ENCODE peak calls at places on chromosome 20, in seven cellular contexts. T is cardiac fibroblast, K is cardiac muscle cell, I is A172, G is astrocyte of the hippocampus, B is NCI-H146, H is IMR-90. X is an unnamed sample.

GRCh38 chr20:13200767-13201500 is 20.1 kb upstream of the ISM1 start:
- DNase-seq in T (no peak), K (no peak), I (no peak), G (no peak), B (peak; percentile 93), H (no peak), X (no peak)

GRCh38 chr20:62827323-62828050 is 10.6 kb downstream of the COL9A3 start:
- DNase-seq in T (no peak), K (no peak), I (no peak), G (no peak), B (peak; percentile 20), H (no peak), X (no peak)

GRCh38 chr20:407097-407952 is 774 bp upstream of the RBCK1 start:
- DNase-seq in T (peak; percentile 81), K (peak; percentile 84), I (peak; percentile 62), G (peak; percentile 87), B (peak; percentile 89), H (peak; percentile 59), X (peak; percentile 83)

GRCh38 chr20:50194831-50195523 is 4.3 kb downstream of the CEBPB start:
- DNase-seq in T (peak; percentile 34), K (peak; percentile 54), I (no peak), G (no peak), B (no peak), H (no peak), X (no peak)

GRCh38 chr20:50056951-50057403 is 56.0 kb downstream of the UBE2V1 start:
- DNase-seq in T (no peak), K (no peak), I (no peak), G (no peak), B (no peak), H (no peak), X (no peak)

GRCh38 chr20:51487525-51488279 is 54.8 kb downstream of the NFATC2 start:
- DNase-seq in T (peak; percentile 89), K (peak; percentile 76), I (peak; percentile 92), G (peak; percentile 91), B (no peak), H (peak; percentile 95), X (peak; percentile 90)

GRCh38 chr20:36932476-36933426 is 18.8 kb downstream of the SAMHD1 start:
- DNase-seq in T (peak; percentile 15), K (peak; percentile 78), I (no peak), G (peak; percentile 13), B (no peak), H (peak; percentile 59), X (no peak)

GRCh38 chr20:48523191-48523757 is 304.5 kb downstream of the PREX1 start:
- DNase-seq in T (peak; percentile 55), K (peak; percentile 91), I (peak; percentile 77), G (peak; percentile 91), B (no peak), H (peak; percentile 59), X (peak; percentile 40)